ENCODE peak calls at places on chromosomes 2 and 18, in nine cellular contexts. B is tibial artery, X is brain microvascular endothelial cell, L is OCI-LY7, F is heart left ventricle, T is uterus, C is kidney epithelial cell, N is ovary, E is AG04450. J is an unnamed sample.

GRCh38 chr2:122078451-122078850 is 323.0 kb downstream of the TSN start:
- DNase-seq in B (no peak), X (no peak), L (no peak), F (no peak), T (no peak), C (no peak), N (no peak), E (no peak), J (no peak)

GRCh38 chr2:14700753-14701152 is 68.2 kb downstream of the LRATD1 start:
- DNase-seq in B (no peak), X (no peak), L (no peak), F (no peak), T (no peak), C (no peak), N (no peak), E (peak; percentile 71), J (no peak)

GRCh38 chr2:42931147-42931817 is 138.9 kb upstream of the HAAO start:
- DNase-seq in B (no peak), X (no peak), L (peak; percentile 21), F (no peak), T (no peak), C (no peak), N (no peak), E (no peak), J (no peak)

GRCh38 chr2:88350641-88351601 is 101.6 kb downstream of the FOXI3 start:
- DNase-seq in B (peak; percentile 23), X (peak; percentile 16), L (peak; percentile 15), F (peak; percentile 13), T (no peak), C (peak; percentile 9), N (no peak), E (no peak), J (peak; percentile 15)

GRCh38 chr2:209391776-209392401 is 32.0 kb upstream of the MAP2 start:
- DNase-seq in B (no peak), X (peak; percentile 16), L (no peak), F (no peak), T (no peak), C (no peak), N (no peak), E (no peak), J (no peak)

GRCh38 chr2:3355951-3356569 is 21.6 kb downstream of the EIPR1 start:
- DNase-seq in B (no peak), X (no peak), L (no peak), F (no peak), T (no peak), C (no peak), N (no peak), E (no peak), J (no peak)

GRCh38 chr18:681985-682384 is 24.5 kb downstream of the TYMS start:
- DNase-seq in B (no peak), X (no peak), L (no peak), F (no peak), T (no peak), C (no peak), N (no peak), E (no peak), J (no peak)

GRCh38 chr2:235850289-235850688 is 317.9 kb downstream of the GBX2 start:
- DNase-seq in B (no peak), X (no peak), L (no peak), F (no peak), T (no peak), C (no peak), N (no peak), E (no peak), J (no peak)

GRCh38 chr2:144376475-144376874 is 143.4 kb downstream of the ZEB2 start:
- DNase-seq in B (no peak), X (no peak), L (no peak), F (no peak), T (no peak), C (no peak), N (no peak), E (no peak), J (no peak)

GRCh38 chr2:224171226-224171625 is 132.1 kb upstream of the SERPINE2 start:
- DNase-seq in B (no peak), X (no peak), L (no peak), F (no peak), T (no peak), C (no peak), N (no peak), E (no peak), J (no peak)

GRCh38 chr2:98445708-98446577 is 1.3 kb downstream of the INPP4A start:
- DNase-seq in B (no peak), X (no peak), L (peak; percentile 18), F (no peak), T (no peak), C (no peak), N (no peak), E (no peak), J (no peak)

GRCh38 chr18:62625019-62625418 is 90.3 kb upstream of the PHLPP1 start:
- DNase-seq in B (no peak), X (no peak), L (no peak), F (peak; percentile 55), T (no peak), C (no peak), N (no peak), E (no peak), J (peak; percentile 73)

GRCh38 chr2:111688501-111688900 is 195.5 kb downstream of the ANAPC1 start:
- DNase-seq in B (no peak), X (no peak), L (no peak), F (no peak), T (no peak), C (no peak), N (no peak), E (no peak), J (no peak)

GRCh38 chr2:39545957-39546356 is 108.9 kb upstream of the MAP4K3 start:
- DNase-seq in B (no peak), X (no peak), L (no peak), F (no peak), T (no peak), C (no peak), N (no peak), E (no peak), J (no peak)

GRCh38 chr18:468841-469796 is 31.4 kb downstream of the COLEC12 start:
- DNase-seq in B (no peak), X (no peak), L (peak; percentile 30), F (no peak), T (no peak), C (no peak), N (no peak), E (no peak), J (no peak)

GRCh38 chr2:171814883-171815282 is 79.2 kb downstream of the SLC25A12 start:
- DNase-seq in B (no peak), X (no peak), L (no peak), F (no peak), T (no peak), C (no peak), N (no peak), E (no peak), J (no peak)

GRCh38 chr2:171365232-171365631 is 68.6 kb downstream of the METTL8 start:
- DNase-seq in B (no peak), X (peak; percentile 1), L (no peak), F (no peak), T (no peak), C (no peak), N (no peak), E (no peak), J (peak; percentile 49)

DNA sequence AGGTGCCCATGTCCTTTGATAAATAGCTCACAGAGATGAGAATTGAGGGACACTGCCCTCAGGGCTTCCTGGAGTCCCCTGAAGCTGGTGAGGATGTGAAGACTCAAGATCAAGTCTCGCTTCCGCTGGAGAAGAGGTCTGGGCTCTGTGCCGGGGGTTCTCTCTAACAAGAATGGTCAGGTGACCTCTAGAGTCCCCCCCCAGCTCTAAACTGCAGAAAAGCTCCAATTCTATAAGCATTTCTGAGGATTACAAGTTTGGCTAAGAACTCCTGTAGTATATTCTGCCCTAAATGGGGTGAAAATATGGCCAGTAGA is 32.4 kb downstream of the LPIN2 start:
- DNase-seq in B (no peak), X (no peak), L (no peak), F (no peak), T (no peak), C (no peak), N (no peak), E (no peak), J (no peak)
- H3K4me3 ChIP-seq in B (no peak overlapping the region), X (no peak overlapping the region), L (peak overlapping the region; percentile 12), F (no peak overlapping the region), T (no peak overlapping the region), C (no peak overlapping the region), N (no peak overlapping the region), E (no peak overlapping the region), J (no peak overlapping the region)

GRCh38 chr2:7061921-7062320 is 144.7 kb downstream of the RNF144A start:
- DNase-seq in B (no peak), X (no peak), L (no peak), F (no peak), T (no peak), C (no peak), N (no peak), E (no peak), J (no peak)
- TF ChIP-seq CTCF in B (no peak), X (no peak), L (no peak), F (no peak), T (no peak), C (no peak), N (no peak), E (no peak), J (no peak)

GRCh38 chr2:625415-626135 is 51.6 kb downstream of the TMEM18 start:
- DNase-seq in B (no peak), X (no peak), L (no peak), F (no peak), T (no peak), C (no peak), N (no peak), E (no peak), J (no peak)
- H3K4me3 ChIP-seq in B (no peak overlapping the region), X (no peak overlapping the region), L (no peak overlapping the region), F (no peak overlapping the region), T (no peak overlapping the region), C (no peak overlapping the region), N (no peak overlapping the region), E (no peak overlapping the region), J (no peak overlapping the region)

GRCh38 chr2:54569745-54570296 is 113.7 kb downstream of the SPTBN1 start:
- DNase-seq in B (no peak), X (no peak), L (peak; percentile 66), F (no peak), T (no peak), C (no peak), N (no peak), E (no peak), J (no peak)
- TF ChIP-seq CTCF in B (no peak), X (no peak), L (no peak), F (no peak), T (no peak), C (no peak), N (no peak), E (no peak), J (no peak)

DNA sequence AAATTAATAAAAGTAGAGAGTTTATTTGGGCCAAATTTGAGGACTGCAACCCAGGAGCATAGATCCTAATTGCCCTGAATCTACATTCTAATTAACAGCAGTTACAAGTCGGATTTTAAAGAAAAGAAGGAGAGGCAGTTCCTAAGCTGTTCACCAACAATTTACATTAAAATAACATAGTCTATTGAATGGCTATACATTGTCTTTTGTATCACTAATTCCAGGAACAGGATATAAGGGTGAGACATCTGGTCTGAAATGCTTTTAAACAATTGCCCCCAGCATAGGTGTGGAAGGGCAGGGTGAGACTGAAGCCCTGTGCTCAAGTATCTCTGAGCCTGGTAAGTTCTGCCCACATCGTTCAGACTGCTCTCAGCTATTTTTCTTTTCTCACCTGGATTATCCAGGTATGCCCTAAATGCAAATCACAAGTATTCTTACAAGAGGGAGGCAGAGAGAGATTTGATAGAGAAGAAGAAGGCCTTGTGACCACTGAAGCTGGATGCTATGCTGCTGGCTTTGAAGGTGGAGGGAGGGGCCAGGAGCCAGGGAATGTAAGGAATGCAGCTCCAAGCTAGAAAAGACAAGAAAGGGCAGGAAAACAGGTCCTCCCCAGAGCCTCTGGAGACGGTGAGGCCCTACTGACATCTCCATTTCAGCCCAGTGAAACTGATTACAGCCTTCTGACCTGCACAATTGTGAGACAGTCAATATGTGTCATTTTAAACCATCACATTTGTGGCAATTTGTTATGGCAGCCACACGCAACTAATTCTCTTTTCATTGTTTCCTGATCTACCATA is 189.4 kb upstream of the ARL4C start:
- DNase-seq in B (no peak), X (no peak), L (no peak), F (no peak), T (no peak), C (peak; percentile 63), N (no peak), E (no peak), J (peak; percentile 64)
- H3K4me3 ChIP-seq in B (no peak overlapping the region), X (no peak overlapping the region), L (no peak overlapping the region), F (no peak overlapping the region), T (no peak overlapping the region), C (no peak overlapping the region), N (no peak overlapping the region), E (no peak overlapping the region), J (no peak overlapping the region)

J was measured in retinal pigment epithelial cell.